ENCODE peak calls at places on chromosomes 3 and 15, in four cellular contexts. One of them, this sample, is unnamed.

GRCh38 chr15:50979041-50979440 is 70.6 kb downstream of the AP4E1 start:
- DNase-seq in NCI-H1417: no peak
- DNase-seq in activated naive CD4-positive, alpha-beta T cell: no peak
- DNase-seq in NCI-H524: no peak
- DNase-seq in this sample: no peak

GRCh38 chr3:174318146-174318545 is 541.0 kb upstream of the NAALADL2 start:
- DNase-seq in NCI-H524: no peak
- DNase-seq in NCI-H1417: no peak
- DNase-seq in activated naive CD4-positive, alpha-beta T cell: no peak
- DNase-seq in this sample: no peak

GRCh38 chr15:51382787-51383186 is 41.3 kb downstream of the GLDN start:
- DNase-seq in activated naive CD4-positive, alpha-beta T cell: no peak
- DNase-seq in NCI-H524: peak
- DNase-seq in NCI-H1417: peak
- DNase-seq in this sample: no peak

GRCh38 chr3:18411541-18411940 is 13.6 kb downstream of the SATB1 start:
- DNase-seq in activated naive CD4-positive, alpha-beta T cell: no peak
- DNase-seq in NCI-H524: no peak
- DNase-seq in NCI-H1417: no peak
- DNase-seq in this sample: no peak

GRCh38 chr3:119380697-119381096 is 82.7 kb downstream of the TMEM39A start:
- DNase-seq in activated naive CD4-positive, alpha-beta T cell: no peak
- DNase-seq in NCI-H1417: peak
- DNase-seq in NCI-H524: peak
- DNase-seq in this sample: no peak

GRCh38 chr3:86257955-86258641 is 732.9 kb downstream of the VGLL3 start:
- DNase-seq in NCI-H1417: no peak
- DNase-seq in NCI-H524: no peak
- DNase-seq in activated naive CD4-positive, alpha-beta T cell: no peak
- DNase-seq in this sample: no peak

GRCh38 chr3:196914866-196915265 is 27.5 kb downstream of the NCBP2 start:
- DNase-seq in activated naive CD4-positive, alpha-beta T cell: no peak
- DNase-seq in NCI-H524: no peak
- DNase-seq in NCI-H1417: no peak
- DNase-seq in this sample: no peak

GRCh38 chr15:70435872-70436271 is 327.5 kb downstream of the UACA start:
- DNase-seq in NCI-H524: no peak
- DNase-seq in activated naive CD4-positive, alpha-beta T cell: no peak
- DNase-seq in NCI-H1417: no peak
- DNase-seq in this sample: no peak

GRCh38 chr3:197381371-197381770 is 83.0 kb upstream of the DLG1 start:
- DNase-seq in activated naive CD4-positive, alpha-beta T cell: no peak
- DNase-seq in NCI-H524: no peak
- DNase-seq in NCI-H1417: no peak
- DNase-seq in this sample: no peak

This sample was measured in SK-N-DZ.